ENCODE peak calls at places on chromosomes 12 and 14, in seven cellular contexts. O is progenitor cell of endocrine pancreas; H is AG20443; L is midbrain; X is GM13977; T is activated T-helper 1 cell treated with anti-CD3 and anti-CD28 coated beads, Interleukin-2, amount 50 U/mL, for 16 hours; C is stimulated activated CD4-positive, alpha-beta T cell treated with anti-CD3 and anti-CD28 coated beads, Interleukin-15, amount 100 ng/mL, for 24 hours. Q is an unnamed sample.

GRCh38 chr12:87344699-87345098 is 684.5 kb downstream of the C12orf50 start:
- DNase-seq in H (no peak), L (no peak), X (no peak), O (no peak), T (no peak), C (no peak), Q (no peak)

GRCh38 chr12:75315518-75315917 is 14.6 kb downstream of the CAPS2 start:
- DNase-seq in T (no peak), O (no peak), X (no peak), H (peak), C (no peak), L (no peak), Q (peak)

GRCh38 chr12:45729233-45730115 is at the start of gene ARID2:
- DNase-seq in T (peak), H (peak), X (peak), L (peak), O (peak), C (peak), Q (peak)

GRCh38 chr14:70831382-70831781 is 22.1 kb upstream of the MAP3K9 start:
- DNase-seq in X (no peak), O (no peak), L (no peak), H (no peak), C (no peak), T (no peak), Q (no peak)

GRCh38 chr12:2098852-2099251 is 46.1 kb downstream of the CACNA1C start:
- DNase-seq in H (no peak), C (no peak), X (no peak), L (no peak), O (no peak), T (no peak), Q (no peak)

GRCh38 chr14:74612346-74613021 is 447 bp upstream of the LTBP2 start:
- DNase-seq in O (peak), H (peak), L (peak), T (peak), C (peak), X (peak), Q (peak)

GRCh38 chr14:89629383-89629782 is 212.3 kb upstream of the FOXN3 start:
- DNase-seq in T (no peak), O (no peak), H (no peak), L (no peak), X (no peak), C (no peak), Q (no peak)

GRCh38 chr14:48598458-48598857 is 923.1 kb upstream of the MDGA2 start:
- DNase-seq in L (no peak), H (no peak), C (no peak), O (no peak), T (no peak), X (no peak), Q (no peak)

GRCh38 chr12:105067511-105068031 is 16.7 kb downstream of the ALDH1L2 start:
- DNase-seq in T (no peak), O (no peak), X (no peak), H (no peak), L (no peak), C (no peak), Q (no peak)

GRCh38 chr12:26872623-26873022 is 39.6 kb upstream of the ITPR2 start:
- DNase-seq in X (no peak), O (no peak), T (no peak), L (no peak), H (no peak), C (no peak), Q (no peak)

GRCh38 chr12:102063066-102063465 is 1.3 kb upstream of the WASHC3 start:
- DNase-seq in T (no peak), X (no peak), L (no peak), O (no peak), C (no peak), H (no peak), Q (no peak)

GRCh38 chr12:26138860-26139259 is 14.0 kb upstream of the BHLHE41 start:
- DNase-seq in L (no peak), O (no peak), T (no peak), X (no peak), H (no peak), C (no peak), Q (no peak)

GRCh38 chr12:50845021-50845647 is 2.4 kb downstream of the TMPRSS12 start:
- DNase-seq in H (no peak), O (no peak), L (no peak), T (no peak), X (no peak), C (no peak), Q (no peak)

GRCh38 chr12:46356655-46357437 is 15.7 kb downstream of the SLC38A2 start:
- DNase-seq in T (no peak), C (no peak), H (no peak), O (no peak), L (no peak), X (no peak), Q (no peak)

Q was measured in AG08395.